ENCODE peak calls at places on chromosomes 6 and 20, in eight cellular contexts. D is mucosa of gallbladder; H is coronary artery; Z is NCI-H1092; M is ACHN; B is NCI-H2171 treated with DMSO at 0.1 percent for 48 hours; K is activated T-cell treated with anti-CD3 and anti-CD28 coated beads, Interleukin-2, amount 50 U/mL, for 48 hours; L is Ammon's horn. W is an unnamed sample.

GRCh38 chr6:107107791-107108190 is 7.5 kb downstream of the BEND3 start:
- DNase-seq in K (no peak), L (no peak), B (no peak), M (no peak), H (no peak), Z (no peak), D (no peak), W (no peak)

GRCh38 chr6:89887452-89888137 is 6.7 kb upstream of the GJA10 start:
- DNase-seq in H (no peak), L (no peak), Z (no peak), D (no peak), K (no peak), M (no peak), B (no peak), W (no peak)

GRCh38 chr6:136628996-136629395 is 78.8 kb upstream of the MAP7 start:
- DNase-seq in L (no peak), D (no peak), H (no peak), B (no peak), M (no peak), Z (no peak), K (no peak), W (no peak)

GRCh38 chr6:33419580-33420492 is at the start of gene SYNGAP1:
- DNase-seq in Z (peak), L (peak), K (peak), D (peak), B (peak), M (peak), H (no peak), W (no peak)

GRCh38 chr6:111228094-111228493 is 140.8 kb downstream of the SLC16A10 start:
- DNase-seq in B (no peak), M (no peak), Z (no peak), K (no peak), D (no peak), L (no peak), H (no peak), W (no peak)

GRCh38 chr6:47741807-47742206 is 40.0 kb upstream of the OPN5 start:
- DNase-seq in K (no peak), Z (no peak), D (peak), L (peak), M (peak), H (no peak), B (no peak), W (no peak)

GRCh38 chr6:15296735-15297134 is 50.9 kb downstream of the JARID2 start:
- DNase-seq in L (no peak), D (no peak), H (no peak), M (no peak), Z (no peak), B (no peak), K (peak), W (no peak)

GRCh38 chr6:26258199-26258977 is 106.6 kb upstream of the BTN3A2 start:
- DNase-seq in K (no peak), Z (no peak), H (no peak), B (no peak), L (no peak), M (peak), D (no peak), W (no peak)

GRCh38 chr20:40265872-40266533 is 423.0 kb downstream of the MAFB start:
- DNase-seq in L (peak), B (no peak), H (no peak), M (peak), Z (peak), D (peak), K (no peak), W (no peak)

GRCh38 chr6:110399219-110400071 is 15.9 kb downstream of the DDO start:
- DNase-seq in B (no peak), D (no peak), K (no peak), L (no peak), Z (no peak), M (no peak), H (no peak), W (no peak)

GRCh38 chr6:28673800-28674671 is 148.4 kb downstream of the GPX5 start:
- DNase-seq in Z (peak), K (peak), L (peak), M (peak), H (no peak), D (no peak), B (peak), W (peak)

GRCh38 chr6:134347141-134347540 is 29.2 kb upstream of the SGK1 start:
- DNase-seq in H (no peak), D (no peak), L (no peak), B (no peak), K (no peak), M (no peak), Z (no peak), W (no peak)

GRCh38 chr6:148021715-148022114 is 320.9 kb upstream of the SASH1 start:
- DNase-seq in K (no peak), Z (no peak), L (no peak), D (no peak), M (no peak), H (no peak), B (no peak), W (no peak)

GRCh38 chr20:62518911-62519310 is 43.1 kb upstream of the GATA5 start:
- DNase-seq in Z (no peak), L (no peak), M (no peak), B (no peak), D (no peak), K (no peak), H (no peak), W (no peak)

GRCh38 chr6:35295036-35295435 is 2.6 kb upstream of the DEF6 start:
- DNase-seq in M (no peak), K (no peak), B (no peak), Z (no peak), L (no peak), D (no peak), H (no peak), W (no peak)

GRCh38 chr6:5746392-5747140 is 260.2 kb downstream of the NRN1 start:
- DNase-seq in B (no peak), H (no peak), K (no peak), D (no peak), L (no peak), M (peak), Z (no peak), W (no peak)

GRCh38 chr6:111874030-111874425 is 776 bp upstream of the FYN start:
- DNase-seq in L (peak), B (peak), K (peak), H (no peak), M (no peak), Z (no peak), D (no peak), W (no peak)

GRCh38 chr6:130958468-130958867 is 104.6 kb downstream of the EPB41L2 start:
- DNase-seq in H (no peak), D (no peak), M (no peak), B (no peak), K (no peak), Z (no peak), L (no peak), W (no peak)

GRCh38 chr20:58340853-58341252 is 31.3 kb downstream of the RAB22A start:
- DNase-seq in Z (no peak), L (no peak), D (no peak), K (no peak), B (no peak), H (no peak), M (no peak), W (no peak)

GRCh38 chr20:22700387-22700786 is 116.0 kb upstream of the FOXA2 start:
- DNase-seq in B (no peak), L (peak), H (no peak), M (no peak), D (no peak), Z (peak), K (no peak), W (peak)

GRCh38 chr20:34874094-34874654 is 1.5 kb upstream of the GGT7 start:
- DNase-seq in D (peak), Z (peak), M (peak), K (peak), L (peak), H (peak), B (peak), W (peak)

GRCh38 chr20:23269954-23270353 is 80.6 kb upstream of the NXT1 start:
- DNase-seq in Z (no peak), H (peak), D (no peak), K (no peak), M (no peak), B (no peak), L (no peak), W (no peak)

GRCh38 chr6:140571139-140571538 is 1196.7 kb upstream of the CITED2 start:
- DNase-seq in B (no peak), L (no peak), M (no peak), Z (no peak), K (no peak), H (no peak), D (no peak), W (peak)

GRCh38 chr6:7188492-7188891 is 80.7 kb downstream of the RREB1 start:
- DNase-seq in M (no peak), B (no peak), K (no peak), D (no peak), L (no peak), H (no peak), Z (no peak), W (no peak)

GRCh38 chr20:53768329-53768728 is 174.7 kb upstream of the ZNF217 start:
- DNase-seq in M (no peak), B (no peak), H (no peak), K (no peak), D (no peak), L (no peak), Z (no peak), W (no peak)

GRCh38 chr6:1837868-1838267 is 228.2 kb downstream of the FOXC1 start:
- DNase-seq in D (no peak), K (no peak), Z (no peak), B (no peak), L (no peak), M (no peak), H (no peak), W (no peak)

GRCh38 chr20:22775671-22776139 is 191.3 kb upstream of the FOXA2 start:
- DNase-seq in K (no peak), H (no peak), M (peak), B (no peak), Z (no peak), D (no peak), L (no peak), W (no peak)

GRCh38 chr20:47502271-47502730 is 614 bp downstream of the NCOA3 start:
- DNase-seq in H (no peak), M (peak), Z (no peak), L (peak), B (peak), K (no peak), D (no peak), W (no peak)

GRCh38 chr20:38007526-38007925 is 25.7 kb downstream of the TTI1 start:
- DNase-seq in H (no peak), D (no peak), M (no peak), K (no peak), Z (no peak), B (peak), L (no peak), W (no peak)

GRCh38 chr6:28586273-28586672 is 60.6 kb downstream of the GPX5 start:
- DNase-seq in Z (no peak), B (no peak), D (no peak), L (no peak), K (no peak), H (no peak), M (peak), W (no peak)

GRCh38 chr6:133055527-133055966 is 185.6 kb upstream of the EYA4 start:
- DNase-seq in L (no peak), Z (no peak), B (peak), D (no peak), K (no peak), H (no peak), M (no peak), W (no peak)

GRCh38 chr6:14728396-14729024 is 517.4 kb upstream of the JARID2 start:
- DNase-seq in D (no peak), K (peak), H (no peak), L (no peak), M (no peak), Z (no peak), B (peak), W (no peak)

W was measured in AG04449.